ENCODE peak calls at places on chromosome 4, in six cellular contexts. One of them, this sample, is unnamed. For H3K36me3, the result is how much of the 10 kb centered on the place peaks cover.

GRCh38 chr4:147709999-147710398 is 21.9 kb upstream of the ARHGAP10 start:
- DNase-seq in tibial artery: no peak
- DNase-seq in neuronal stem cell: no peak
- DNase-seq in psoas muscle: no peak
- DNase-seq in mesenchymal stem cell: peak
- DNase-seq in ovary: no peak
- DNase-seq in this sample: no peak

GRCh38 chr4:164731827-164732474 is 22.0 kb upstream of the SMIM31 start:
- DNase-seq in psoas muscle: no peak
- DNase-seq in ovary: no peak
- DNase-seq in mesenchymal stem cell: peak
- DNase-seq in tibial artery: no peak
- DNase-seq in neuronal stem cell: peak
- DNase-seq in this sample: peak

GRCh38 chr4:32226201-32226600 is 1506.0 kb downstream of the PCDH7 start:
- DNase-seq in mesenchymal stem cell: no peak
- DNase-seq in ovary: no peak
- DNase-seq in tibial artery: no peak
- DNase-seq in psoas muscle: no peak
- DNase-seq in neuronal stem cell: no peak
- DNase-seq in this sample: no peak

GRCh38 chr4:74258949-74259348 is 49.3 kb upstream of the EPGN start:
- DNase-seq in mesenchymal stem cell: peak
- DNase-seq in ovary: no peak
- DNase-seq in tibial artery: no peak
- DNase-seq in neuronal stem cell: no peak
- DNase-seq in psoas muscle: no peak
- DNase-seq in this sample: peak

GRCh38 chr4:38141808-38142500 is 181.8 kb downstream of the PTTG2 start:
- DNase-seq in tibial artery: no peak
- DNase-seq in neuronal stem cell: no peak
- DNase-seq in mesenchymal stem cell: peak
- DNase-seq in psoas muscle: peak
- DNase-seq in ovary: no peak
- DNase-seq in this sample: no peak

GRCh38 chr4:141036786-141037185 is 96.5 kb downstream of the RNF150 start:
- DNase-seq in psoas muscle: no peak
- DNase-seq in tibial artery: no peak
- DNase-seq in neuronal stem cell: no peak
- DNase-seq in ovary: no peak
- DNase-seq in mesenchymal stem cell: peak
- DNase-seq in this sample: peak

GRCh38 chr4:7813674-7814073 is 126.0 kb downstream of the AFAP1 start:
- DNase-seq in psoas muscle: no peak
- DNase-seq in neuronal stem cell: no peak
- DNase-seq in ovary: no peak
- DNase-seq in mesenchymal stem cell: peak
- DNase-seq in tibial artery: no peak
- DNase-seq in this sample: peak

GRCh38 chr4:48343531-48343930 is 2.2 kb downstream of the SLAIN2 start:
- DNase-seq in mesenchymal stem cell: peak
- DNase-seq in neuronal stem cell: no peak
- DNase-seq in tibial artery: no peak
- DNase-seq in ovary: no peak
- DNase-seq in psoas muscle: no peak
- DNase-seq in this sample: peak

GRCh38 chr4:103359900-103360299 is 161.8 kb upstream of the CENPE start:
- DNase-seq in tibial artery: no peak
- DNase-seq in ovary: no peak
- DNase-seq in neuronal stem cell: no peak
- DNase-seq in psoas muscle: no peak
- DNase-seq in mesenchymal stem cell: no peak
- DNase-seq in this sample: no peak

GRCh38 chr4:173924561-173924960 is 358.9 kb downstream of the FBXO8 start:
- DNase-seq in tibial artery: no peak
- DNase-seq in psoas muscle: no peak
- DNase-seq in neuronal stem cell: no peak
- DNase-seq in mesenchymal stem cell: peak
- DNase-seq in ovary: no peak
- DNase-seq in this sample: no peak

GRCh38 chr4:103032575-103032974 is 13.1 kb upstream of the SLC9B1 start:
- DNase-seq in neuronal stem cell: peak
- DNase-seq in tibial artery: no peak
- DNase-seq in ovary: no peak
- DNase-seq in psoas muscle: no peak
- DNase-seq in mesenchymal stem cell: peak
- DNase-seq in this sample: no peak

GRCh38 chr4:123418486-123418931 is 21.9 kb downstream of the SPRY1 start:
- DNase-seq in tibial artery: no peak
- DNase-seq in psoas muscle: no peak
- DNase-seq in ovary: no peak
- DNase-seq in mesenchymal stem cell: peak
- DNase-seq in neuronal stem cell: peak
- DNase-seq in this sample: peak

GRCh38 chr4:83212041-83212851 is 72.4 kb downstream of the COQ2 start:
- DNase-seq in ovary: no peak
- DNase-seq in mesenchymal stem cell: no peak
- DNase-seq in neuronal stem cell: no peak
- DNase-seq in tibial artery: no peak
- DNase-seq in psoas muscle: no peak
- DNase-seq in this sample: no peak

GRCh38 chr4:29632199-29632598 is 1088.0 kb upstream of the PCDH7 start:
- DNase-seq in tibial artery: no peak
- DNase-seq in psoas muscle: no peak
- DNase-seq in ovary: no peak
- DNase-seq in neuronal stem cell: no peak
- DNase-seq in mesenchymal stem cell: no peak
- DNase-seq in this sample: no peak

GRCh38 chr4:159002950-159003349 is 99.9 kb upstream of the RAPGEF2 start:
- DNase-seq in psoas muscle: no peak
- DNase-seq in neuronal stem cell: no peak
- DNase-seq in ovary: no peak
- DNase-seq in mesenchymal stem cell: no peak
- DNase-seq in tibial artery: no peak
- DNase-seq in this sample: no peak

GRCh38 chr4:108861339-108861738 is 98.5 kb upstream of the ETNPPL start:
- DNase-seq in tibial artery: no peak
- DNase-seq in mesenchymal stem cell: no peak
- DNase-seq in ovary: no peak
- DNase-seq in neuronal stem cell: no peak
- DNase-seq in psoas muscle: no peak
- DNase-seq in this sample: peak

DNA sequence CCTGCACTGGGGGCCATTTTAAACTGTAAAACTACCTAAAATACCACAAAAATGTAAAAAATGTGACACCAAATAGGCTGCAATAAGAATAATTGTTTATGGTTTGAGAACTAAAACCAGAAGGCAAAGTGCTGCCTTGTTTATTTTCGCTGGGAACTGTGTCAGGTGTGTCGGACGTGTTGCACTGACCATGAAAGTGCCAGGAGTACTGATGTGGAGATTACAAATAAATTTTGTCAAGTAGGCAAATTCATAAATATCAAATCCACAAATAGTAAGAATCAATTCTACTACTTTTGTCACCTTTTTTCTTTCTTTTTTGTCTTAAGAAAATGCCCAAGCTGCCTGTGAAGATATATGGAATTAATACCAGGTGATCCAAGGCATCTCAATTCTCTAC is 37.7 kb downstream of the PAPSS1 start:
- DNase-seq in tibial artery: no peak
- DNase-seq in mesenchymal stem cell: no peak
- DNase-seq in neuronal stem cell: no peak
- DNase-seq in psoas muscle: no peak
- DNase-seq in ovary: no peak
- DNase-seq in this sample: no peak
- H3K36me3 ChIP-seq in tibial artery: under half
- H3K36me3 ChIP-seq in mesenchymal stem cell: half or more
- H3K36me3 ChIP-seq in neuronal stem cell: half or more
- H3K36me3 ChIP-seq in psoas muscle: under half
- H3K36me3 ChIP-seq in ovary: under half
- H3K36me3 ChIP-seq in this sample: under half

GRCh38 chr4:15755321-15755750 is 22.8 kb upstream of the CD38 start:
- DNase-seq in psoas muscle: no peak
- DNase-seq in mesenchymal stem cell: peak
- DNase-seq in neuronal stem cell: no peak
- DNase-seq in ovary: no peak
- DNase-seq in tibial artery: no peak
- DNase-seq in this sample: peak

GRCh38 chr4:15757084-15757483 is 21.0 kb upstream of the CD38 start:
- DNase-seq in psoas muscle: no peak
- DNase-seq in tibial artery: no peak
- DNase-seq in mesenchymal stem cell: no peak
- DNase-seq in neuronal stem cell: no peak
- DNase-seq in ovary: no peak
- DNase-seq in this sample: no peak

GRCh38 chr4:15758294-15758693 is 19.8 kb upstream of the CD38 start:
- DNase-seq in psoas muscle: no peak
- DNase-seq in ovary: no peak
- DNase-seq in mesenchymal stem cell: no peak
- DNase-seq in tibial artery: no peak
- DNase-seq in neuronal stem cell: no peak
- DNase-seq in this sample: no peak

GRCh38 chr4:15755781-15756180 is 22.3 kb upstream of the CD38 start:
- DNase-seq in neuronal stem cell: no peak
- DNase-seq in mesenchymal stem cell: peak
- DNase-seq in psoas muscle: no peak
- DNase-seq in tibial artery: no peak
- DNase-seq in ovary: no peak
- DNase-seq in this sample: no peak

GRCh38 chr4:15756361-15756861 is 21.7 kb upstream of the CD38 start:
- DNase-seq in mesenchymal stem cell: peak
- DNase-seq in psoas muscle: no peak
- DNase-seq in tibial artery: no peak
- DNase-seq in ovary: no peak
- DNase-seq in neuronal stem cell: no peak
- DNase-seq in this sample: no peak
- H3K4me3 ChIP-seq in mesenchymal stem cell: no peak
- H3K4me3 ChIP-seq in psoas muscle: no peak
- H3K4me3 ChIP-seq in tibial artery: no peak
- H3K4me3 ChIP-seq in ovary: no peak
- H3K4me3 ChIP-seq in neuronal stem cell: no peak
- H3K4me3 ChIP-seq in this sample: no peak

DNA sequence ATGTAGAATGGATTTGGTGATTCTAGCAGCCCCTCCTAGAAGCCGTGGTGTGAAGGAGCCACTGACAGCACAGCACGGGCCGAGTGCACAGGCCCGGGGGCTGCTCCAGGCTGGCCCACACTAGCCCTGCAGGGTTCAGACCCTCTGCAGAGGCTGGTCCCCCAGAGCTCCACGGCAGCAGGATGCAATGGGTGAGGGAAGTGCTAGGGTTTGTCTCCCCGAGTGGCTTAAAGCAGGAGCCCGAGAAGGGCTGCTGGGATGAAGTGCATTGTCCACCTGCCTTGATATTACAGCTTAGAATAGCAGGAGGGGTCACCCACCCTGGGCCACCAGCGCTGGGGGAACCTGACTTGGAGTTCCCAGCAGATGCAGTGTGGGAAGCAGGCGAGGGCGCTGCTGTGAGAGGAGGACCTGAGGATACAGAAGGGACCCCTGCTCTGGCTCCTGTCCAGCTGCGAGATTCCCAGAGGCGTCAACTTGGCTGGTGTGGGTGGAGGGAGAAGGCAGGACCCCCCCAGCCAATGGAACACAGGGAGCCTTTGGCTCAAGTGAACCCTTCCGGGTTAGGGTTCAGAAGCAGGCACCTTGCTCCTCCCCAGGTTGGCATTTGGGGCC is 30.0 kb downstream of the WDR1 start:
- DNase-seq in psoas muscle: peak
- DNase-seq in tibial artery: peak
- DNase-seq in mesenchymal stem cell: no peak
- DNase-seq in ovary: no peak
- DNase-seq in neuronal stem cell: no peak
- DNase-seq in this sample: no peak
- H3K36me3 ChIP-seq in psoas muscle: half or more
- H3K36me3 ChIP-seq in tibial artery: half or more
- H3K36me3 ChIP-seq in mesenchymal stem cell: half or more
- H3K36me3 ChIP-seq in ovary: under half
- H3K36me3 ChIP-seq in neuronal stem cell: half or more
- H3K36me3 ChIP-seq in this sample: half or more

GRCh38 chr4:183261953-183262775 is 57.9 kb downstream of the CLDN22 start:
- DNase-seq in mesenchymal stem cell: peak
- DNase-seq in tibial artery: peak
- DNase-seq in psoas muscle: peak
- DNase-seq in neuronal stem cell: peak
- DNase-seq in ovary: peak
- DNase-seq in this sample: peak
- H3K4me3 ChIP-seq in mesenchymal stem cell: no peak
- H3K4me3 ChIP-seq in tibial artery: no peak
- H3K4me3 ChIP-seq in psoas muscle: no peak
- H3K4me3 ChIP-seq in neuronal stem cell: no peak
- H3K4me3 ChIP-seq in ovary: no peak
- H3K4me3 ChIP-seq in this sample: no peak